ENCODE peak calls at places on chromosome 10, in four cellular contexts. Y, P, N and M are unnamed samples.

GRCh38 chr10:125149278-125150047 is 10.9 kb downstream of the CTBP2 start:
- DNase-seq in Y (no peak), P (peak), N (peak), M (peak)

GRCh38 chr10:13945760-13946460 is 359.1 kb downstream of the PRPF18 start:
- DNase-seq in Y (no peak), P (no peak), N (peak), M (peak)

GRCh38 chr10:75071756-75072155 is 39.7 kb upstream of the SAMD8 start:
- DNase-seq in Y (no peak), P (no peak), N (no peak), M (no peak)

GRCh38 chr10:77582710-77583115 is 54.9 kb downstream of the KCNMA1 start:
- DNase-seq in Y (no peak), P (no peak), N (peak), M (peak)

GRCh38 chr10:69069090-69070042 is 18.5 kb upstream of the SRGN start:
- DNase-seq in Y (no peak), P (no peak), N (no peak), M (no peak)

GRCh38 chr10:113022265-113022664 is 72.2 kb downstream of the TCF7L2 start:
- DNase-seq in Y (no peak), P (no peak), N (no peak), M (no peak)

GRCh38 chr10:73136627-73137026 is 26.4 kb downstream of the NUDT13 start:
- DNase-seq in Y (no peak), P (no peak), N (peak), M (no peak)

GRCh38 chr10:26215923-26216576 is 524 bp upstream of the GAD2 start:
- DNase-seq in Y (no peak), P (no peak), N (peak), M (no peak)

GRCh38 chr10:42864575-42864974 is 82.0 kb downstream of the BMS1 start:
- DNase-seq in Y (no peak), P (no peak), N (peak), M (peak)
- TF ChIP-seq CTCF in Y (peak), P (no peak), N (peak), M (peak)

GRCh38 chr10:80441831-80442230 is 12.3 kb upstream of the TSPAN14 start:
- DNase-seq in Y (no peak), P (no peak), N (no peak), M (no peak)

GRCh38 chr10:80444124-80444523 is 10.0 kb upstream of the TSPAN14 start:
- DNase-seq in Y (no peak), P (no peak), N (no peak), M (no peak)

GRCh38 chr10:80442879-80443278 is 11.2 kb upstream of the TSPAN14 start:
- DNase-seq in Y (no peak), P (no peak), N (no peak), M (peak)

GRCh38 chr10:80444646-80445319 is 9.3 kb upstream of the TSPAN14 start:
- DNase-seq in Y (no peak), P (no peak), N (peak), M (peak)

GRCh38 chr10:80443531-80443974 is 10.6 kb upstream of the TSPAN14 start:
- DNase-seq in Y (no peak), P (no peak), N (no peak), M (peak)
- TF ChIP-seq CTCF in Y (peak), P (no peak), N (peak), M (peak)

GRCh38 chr10:3195706-3196105 is 23.1 kb upstream of the PITRM1 start:
- DNase-seq in Y (no peak), P (no peak), N (no peak), M (no peak)

GRCh38 chr10:3195286-3195685 is 22.7 kb upstream of the PITRM1 start:
- DNase-seq in Y (no peak), P (no peak), N (no peak), M (no peak)

GRCh38 chr10:3197354-3198003 is 24.9 kb upstream of the PITRM1 start:
- DNase-seq in Y (peak), P (peak), N (peak), M (peak)

GRCh38 chr10:3196971-3197353 is 24.4 kb upstream of the PITRM1 start:
- DNase-seq in Y (no peak), P (no peak), N (no peak), M (no peak)

DNA sequence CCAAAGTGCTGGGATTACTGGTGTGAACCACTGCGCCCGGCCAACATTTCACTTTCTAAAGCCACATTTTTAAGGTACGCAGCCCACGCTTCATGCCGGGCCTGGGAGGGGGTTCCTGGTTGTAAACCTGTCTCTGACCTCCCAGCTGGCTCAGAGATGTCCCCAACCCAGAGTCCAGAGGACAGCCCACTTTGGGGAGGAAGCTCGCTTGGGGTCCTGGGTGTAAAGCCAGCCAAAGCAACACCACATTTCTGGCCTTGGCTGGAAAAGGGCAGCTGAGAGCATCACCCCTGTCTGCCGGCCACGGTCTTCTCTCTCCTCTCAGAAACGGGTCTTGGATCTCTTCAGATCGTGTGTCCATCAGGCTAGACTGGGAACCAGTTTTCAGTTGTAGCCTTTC is 23.9 kb upstream of the PITRM1 start:
- DNase-seq in Y (no peak), P (no peak), N (no peak), M (no peak)
- TF ChIP-seq CTCF in Y (no peak), P (no peak), N (no peak), M (no peak)

DNA sequence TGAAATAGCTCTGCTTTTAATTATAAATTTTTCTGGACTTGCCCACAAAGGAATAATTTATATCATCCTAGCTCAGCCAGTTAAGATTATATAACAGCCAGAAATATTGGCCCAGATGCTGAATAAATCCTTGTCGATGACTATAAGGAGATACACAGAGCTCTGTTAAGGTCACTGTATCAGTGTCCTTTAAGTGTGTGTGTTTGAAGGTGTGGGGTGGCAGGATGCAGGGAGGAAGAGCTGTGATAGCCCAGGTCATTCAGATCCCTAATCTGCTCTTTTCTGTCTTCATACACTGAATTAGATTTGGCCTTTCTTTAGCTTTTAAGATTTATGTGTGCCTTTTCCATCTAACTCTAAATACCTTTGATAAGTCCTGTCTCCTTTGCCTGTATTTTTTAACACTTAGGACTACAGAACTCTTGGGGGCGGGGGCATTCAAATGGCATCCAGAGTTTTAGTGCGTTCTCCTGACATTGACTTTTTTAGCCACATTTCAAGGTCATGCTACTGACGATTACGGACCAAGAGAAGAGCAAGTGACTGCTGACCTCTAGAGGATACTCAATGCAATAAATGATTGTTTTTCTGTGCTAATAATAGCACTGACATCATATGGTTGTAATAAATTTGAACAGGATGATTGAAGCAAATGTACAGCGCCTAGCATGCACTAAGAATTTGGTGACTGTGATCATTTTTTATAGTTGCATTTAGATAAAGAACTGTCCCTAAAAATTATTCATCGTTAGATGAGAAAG is 172.3 kb downstream of the CACNB2 start:
- DNase-seq in Y (no peak), P (no peak), N (peak), M (peak)
- TF ChIP-seq CTCF in Y (peak), P (no peak), N (peak), M (peak)

DNA sequence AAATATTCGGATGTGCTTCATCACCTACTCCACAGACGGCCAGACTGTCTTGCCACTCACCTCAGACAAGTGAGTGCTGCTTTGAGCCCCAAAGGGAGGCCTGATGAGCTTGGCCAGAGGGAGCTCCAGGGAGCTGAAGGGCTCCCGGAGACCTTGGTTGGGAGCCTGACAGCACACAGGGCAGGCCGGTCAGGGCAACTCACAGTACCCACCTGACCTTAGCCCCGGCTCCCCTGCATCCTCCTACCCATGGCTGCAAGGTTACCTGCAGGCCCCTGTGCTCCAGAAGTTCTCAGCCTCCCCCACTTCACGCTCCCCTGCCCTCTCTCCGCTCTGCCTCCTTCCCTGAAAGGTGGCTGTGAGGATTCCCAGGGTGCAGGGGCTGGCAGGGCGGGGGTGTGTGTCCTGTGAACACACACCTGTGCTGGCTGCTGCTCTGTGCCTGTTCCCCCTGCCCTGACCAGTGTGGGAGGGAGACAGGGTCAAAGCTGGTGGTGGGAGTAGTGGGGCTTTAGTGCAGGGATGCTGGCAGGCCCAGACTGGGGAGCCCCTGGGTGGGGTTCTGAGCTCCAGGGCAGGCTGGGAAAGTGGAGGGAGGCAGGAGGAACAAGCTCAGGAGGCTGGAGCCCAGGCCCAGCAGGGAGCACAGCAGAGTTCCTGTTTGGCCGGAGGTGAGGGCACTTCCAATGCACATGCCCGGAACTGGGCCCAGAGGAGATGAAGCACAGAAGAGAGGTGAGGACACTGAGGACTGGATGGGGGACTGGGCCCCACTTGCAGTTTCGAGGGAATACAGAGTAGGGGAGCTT is 7.2 kb downstream of the ANTXRL start:
- DNase-seq in Y (no peak), P (no peak), N (no peak), M (no peak)
- TF ChIP-seq CTCF in Y (peak), P (no peak), N (no peak), M (no peak)

GRCh38 chr10:56349611-56350010 is 11.4 kb downstream of the ZWINT start:
- DNase-seq in Y (no peak), P (no peak), N (no peak), M (no peak)
- TF ChIP-seq CTCF in Y (peak), P (no peak), N (no peak), M (peak)

GRCh38 chr10:82953331-82953730 is 1078.3 kb downstream of the NRG3 start:
- DNase-seq in Y (no peak), P (no peak), N (no peak), M (no peak)

GRCh38 chr10:82949816-82950575 is 1075.0 kb downstream of the NRG3 start:
- DNase-seq in Y (no peak), P (no peak), N (no peak), M (no peak)

GRCh38 chr10:82953909-82954308 is 1078.9 kb downstream of the NRG3 start:
- DNase-seq in Y (no peak), P (no peak), N (no peak), M (no peak)
- TF ChIP-seq CTCF in Y (no peak), P (no peak), N (no peak), M (no peak)

GRCh38 chr10:44858988-44859387 is 52.1 kb upstream of the TMEM72 start:
- DNase-seq in Y (no peak), P (no peak), N (peak), M (no peak)

GRCh38 chr10:44859546-44860285 is 51.4 kb upstream of the TMEM72 start:
- DNase-seq in Y (no peak), P (no peak), N (no peak), M (no peak)

GRCh38 chr10:44857363-44858016 is 53.6 kb upstream of the TMEM72 start:
- DNase-seq in Y (peak), P (peak), N (peak), M (peak)

GRCh38 chr10:44860811-44861751 is 50.1 kb upstream of the TMEM72 start:
- DNase-seq in Y (no peak), P (peak), N (peak), M (peak)

DNA sequence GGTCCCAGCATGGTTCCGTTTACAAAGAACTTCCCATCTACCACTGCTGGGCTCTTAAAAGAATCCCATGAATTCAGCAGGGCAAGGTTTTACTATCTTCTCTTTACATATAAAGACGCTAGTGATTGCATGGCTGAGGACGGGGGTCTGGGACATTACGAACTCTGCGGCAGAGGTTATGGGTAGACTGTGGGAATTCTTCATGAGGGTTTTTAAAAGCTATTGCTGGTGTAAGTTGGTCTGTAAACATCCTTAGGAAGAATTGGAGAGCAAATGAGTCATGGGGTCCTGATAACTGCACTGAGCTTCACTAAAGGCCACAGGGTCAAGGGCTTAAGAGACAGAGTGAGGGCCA is 53.1 kb upstream of the TMEM72 start:
- DNase-seq in Y (no peak), P (no peak), N (no peak), M (no peak)
- TF ChIP-seq CTCF in Y (no peak), P (no peak), N (no peak), M (peak)